ENCODE peak calls at places on chromosomes 3 and 15, in four cellular contexts. One of them, this sample, is unnamed.

GRCh38 chr3:50572801-50573371 is 3.6 kb downstream of the HEMK1 start:
- DNase-seq in SK-N-SH: no peak
- DNase-seq in HepG2: no peak
- DNase-seq in HCT116: no peak
- DNase-seq in this sample: no peak

GRCh38 chr3:182216311-182216970 is 504.7 kb downstream of the SOX2 start:
- DNase-seq in HCT116: no peak
- DNase-seq in SK-N-SH: peak
- DNase-seq in HepG2: no peak
- DNase-seq in this sample: no peak

GRCh38 chr3:66638717-66639116 is 137.9 kb upstream of the LRIG1 start:
- DNase-seq in HepG2: no peak
- DNase-seq in HCT116: peak
- DNase-seq in SK-N-SH: no peak
- DNase-seq in this sample: no peak

GRCh38 chr3:9769012-9769411 is 735 bp downstream of the CAMK1 start:
- DNase-seq in SK-N-SH: no peak
- DNase-seq in HepG2: no peak
- DNase-seq in HCT116: no peak
- DNase-seq in this sample: no peak

GRCh38 chr3:15345608-15346137 is 13.3 kb upstream of the SH3BP5 start:
- DNase-seq in HCT116: no peak
- DNase-seq in SK-N-SH: no peak
- DNase-seq in HepG2: no peak
- DNase-seq in this sample: no peak

GRCh38 chr15:30923429-30923828 is 19.7 kb downstream of the FAN1 start:
- DNase-seq in HepG2: no peak
- DNase-seq in HCT116: no peak
- DNase-seq in SK-N-SH: no peak
- DNase-seq in this sample: no peak

GRCh38 chr3:21722301-21722700 is 28.7 kb downstream of the ZNF385D start:
- DNase-seq in HepG2: no peak
- DNase-seq in HCT116: no peak
- DNase-seq in SK-N-SH: no peak
- DNase-seq in this sample: no peak

GRCh38 chr3:80233576-80233975 is 465.8 kb upstream of the ROBO1 start:
- DNase-seq in SK-N-SH: no peak
- DNase-seq in HCT116: no peak
- DNase-seq in HepG2: no peak
- DNase-seq in this sample: no peak

GRCh38 chr15:26866298-26867198 is at the start of gene GABRA5:
- DNase-seq in HCT116: no peak
- DNase-seq in HepG2: no peak
- DNase-seq in SK-N-SH: peak
- DNase-seq in this sample: peak

GRCh38 chr15:88636039-88636438 is 2.8 kb upstream of the ISG20 start:
- DNase-seq in SK-N-SH: no peak
- DNase-seq in HCT116: peak
- DNase-seq in HepG2: no peak
- DNase-seq in this sample: peak

GRCh38 chr3:50616003-50616769 is 765 bp upstream of the MAPKAPK3 start:
- DNase-seq in SK-N-SH: peak
- DNase-seq in HepG2: peak
- DNase-seq in HCT116: peak
- DNase-seq in this sample: peak

GRCh38 chr15:78302579-78302978 is 3.2 kb upstream of the SKIC8 start:
- DNase-seq in SK-N-SH: no peak
- DNase-seq in HCT116: no peak
- DNase-seq in HepG2: no peak
- DNase-seq in this sample: no peak

GRCh38 chr3:58433400-58434169 is at the start of gene PDHB:
- DNase-seq in HCT116: peak
- DNase-seq in HepG2: peak
- DNase-seq in SK-N-SH: peak
- DNase-seq in this sample: peak

GRCh38 chr3:170062769-170063168 is 25.0 kb downstream of the GPR160 start:
- DNase-seq in HCT116: no peak
- DNase-seq in SK-N-SH: no peak
- DNase-seq in HepG2: no peak
- DNase-seq in this sample: no peak

GRCh38 chr3:54670269-54671000 is 257.4 kb downstream of the LRTM1 start:
- DNase-seq in SK-N-SH: no peak
- DNase-seq in HCT116: no peak
- DNase-seq in HepG2: no peak
- DNase-seq in this sample: no peak

GRCh38 chr15:85762039-85762755 is 32.5 kb downstream of the KLHL25 start:
- DNase-seq in HCT116: no peak
- DNase-seq in SK-N-SH: no peak
- DNase-seq in HepG2: no peak
- DNase-seq in this sample: no peak

GRCh38 chr15:74815121-74815933 is 2.7 kb downstream of the LMAN1L start:
- DNase-seq in HepG2: no peak
- DNase-seq in HCT116: no peak
- DNase-seq in SK-N-SH: peak
- DNase-seq in this sample: peak

GRCh38 chr3:107962946-107963345 is 127.9 kb downstream of the CD47 start:
- DNase-seq in SK-N-SH: no peak
- DNase-seq in HepG2: no peak
- DNase-seq in HCT116: no peak
- DNase-seq in this sample: no peak

GRCh38 chr3:38472342-38472741 is 18.7 kb downstream of the ACVR2B start:
- DNase-seq in HCT116: no peak
- DNase-seq in HepG2: no peak
- DNase-seq in SK-N-SH: no peak
- DNase-seq in this sample: no peak

GRCh38 chr3:30954431-30954830 is 60.0 kb upstream of the GADL1 start:
- DNase-seq in SK-N-SH: no peak
- DNase-seq in HepG2: no peak
- DNase-seq in HCT116: no peak
- DNase-seq in this sample: no peak

GRCh38 chr3:181710581-181711255 is 1.0 kb upstream of the SOX2 start:
- DNase-seq in SK-N-SH: no peak
- DNase-seq in HepG2: no peak
- DNase-seq in HCT116: no peak
- DNase-seq in this sample: no peak

GRCh38 chr3:13655074-13655913 is 106.4 kb downstream of the FBLN2 start:
- DNase-seq in SK-N-SH: peak
- DNase-seq in HCT116: no peak
- DNase-seq in HepG2: no peak
- DNase-seq in this sample: peak

GRCh38 chr3:52234516-52235447 is 4.2 kb downstream of the TWF2 start:
- DNase-seq in HepG2: no peak
- DNase-seq in HCT116: no peak
- DNase-seq in SK-N-SH: no peak
- DNase-seq in this sample: no peak

GRCh38 chr15:68055224-68055705 is 1.1 kb downstream of the PIAS1 start:
- DNase-seq in HepG2: no peak
- DNase-seq in SK-N-SH: peak
- DNase-seq in HCT116: no peak
- DNase-seq in this sample: peak

GRCh38 chr3:171811059-171811912 is 1.0 kb upstream of the PLD1 start:
- DNase-seq in SK-N-SH: peak
- DNase-seq in HepG2: peak
- DNase-seq in HCT116: no peak
- DNase-seq in this sample: peak

GRCh38 chr15:60091150-60091549 is 87.0 kb downstream of the FOXB1 start:
- DNase-seq in SK-N-SH: no peak
- DNase-seq in HCT116: no peak
- DNase-seq in HepG2: peak
- DNase-seq in this sample: peak

GRCh38 chr3:52697622-52697946 is 8.0 kb downstream of the GLT8D1 start:
- DNase-seq in HCT116: no peak
- DNase-seq in HepG2: no peak
- DNase-seq in SK-N-SH: no peak
- DNase-seq in this sample: no peak

GRCh38 chr3:13792512-13793347 is 87.1 kb downstream of the WNT7A start:
- DNase-seq in SK-N-SH: peak
- DNase-seq in HCT116: no peak
- DNase-seq in HepG2: no peak
- DNase-seq in this sample: no peak

GRCh38 chr15:88574646-88575045 is 28.2 kb upstream of the DET1 start:
- DNase-seq in HCT116: no peak
- DNase-seq in HepG2: no peak
- DNase-seq in SK-N-SH: no peak
- DNase-seq in this sample: no peak

GRCh38 chr3:179141890-179142289 is 6.3 kb upstream of the PIK3CA start:
- DNase-seq in HepG2: no peak
- DNase-seq in SK-N-SH: no peak
- DNase-seq in HCT116: no peak
- DNase-seq in this sample: no peak

GRCh38 chr15:87121357-87121756 is 1041.7 kb downstream of the AGBL1 start:
- DNase-seq in SK-N-SH: no peak
- DNase-seq in HepG2: no peak
- DNase-seq in HCT116: no peak
- DNase-seq in this sample: no peak

GRCh38 chr3:196219194-196219969 is 3.0 kb downstream of the SLC51A start:
- DNase-seq in HepG2: no peak
- DNase-seq in HCT116: no peak
- DNase-seq in SK-N-SH: peak
- DNase-seq in this sample: peak

GRCh38 chr15:89492111-89492641 is 4.2 kb downstream of the RHCG start:
- DNase-seq in HepG2: no peak
- DNase-seq in SK-N-SH: peak
- DNase-seq in HCT116: no peak
- DNase-seq in this sample: no peak

GRCh38 chr15:67902579-67902979 is 62.7 kb upstream of the RNU6-1 start:
- DNase-seq in HepG2: no peak
- DNase-seq in SK-N-SH: no peak
- DNase-seq in HCT116: no peak
- DNase-seq in this sample: no peak

GRCh38 chr3:194133661-194134230 is 2.2 kb upstream of the HES1 start:
- DNase-seq in HepG2: peak
- DNase-seq in HCT116: no peak
- DNase-seq in SK-N-SH: no peak
- DNase-seq in this sample: peak

GRCh38 chr3:131091768-131092167 is 65.1 kb downstream of the NEK11 start:
- DNase-seq in SK-N-SH: no peak
- DNase-seq in HCT116: no peak
- DNase-seq in HepG2: peak
- DNase-seq in this sample: no peak

DNA sequence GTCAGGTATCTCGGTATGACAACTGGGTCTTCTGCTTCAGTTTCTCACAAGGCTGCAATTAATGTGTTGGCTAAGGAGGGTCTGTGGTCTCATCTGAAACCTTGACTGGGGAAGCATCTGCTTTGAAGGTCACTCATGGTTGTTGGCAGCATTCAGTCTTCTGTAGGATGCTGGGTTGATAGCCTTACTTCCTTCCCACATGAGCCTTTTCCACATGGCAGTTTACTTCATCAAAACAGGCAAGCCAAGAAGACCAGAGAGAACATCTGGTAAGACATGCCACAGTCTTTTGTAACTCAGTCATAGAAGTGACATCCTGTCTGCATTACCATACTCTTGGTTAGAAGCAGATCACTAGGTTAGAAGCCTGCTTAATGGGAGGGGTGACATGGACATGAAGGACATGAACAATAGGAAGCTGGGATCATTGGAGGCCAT is 49.5 kb downstream of the CMC1 start:
- DNase-seq in SK-N-SH: no peak
- DNase-seq in HepG2: no peak
- DNase-seq in HCT116: no peak
- DNase-seq in this sample: no peak
- TF ChIP-seq JUND in SK-N-SH: no peak
- TF ChIP-seq JUND in HepG2: no peak
- TF ChIP-seq JUND in HCT116: no peak
- TF ChIP-seq JUND in this sample: no peak

GRCh38 chr3:115322901-115323300 is 175.8 kb upstream of the ZBTB20 start:
- DNase-seq in SK-N-SH: no peak
- DNase-seq in HCT116: no peak
- DNase-seq in HepG2: no peak
- DNase-seq in this sample: no peak

GRCh38 chr3:115325539-115325938 is 178.5 kb upstream of the ZBTB20 start:
- DNase-seq in SK-N-SH: no peak
- DNase-seq in HepG2: peak
- DNase-seq in HCT116: no peak
- DNase-seq in this sample: peak

GRCh38 chr3:115321396-115321795 is 174.3 kb upstream of the ZBTB20 start:
- DNase-seq in SK-N-SH: no peak
- DNase-seq in HepG2: no peak
- DNase-seq in HCT116: no peak
- DNase-seq in this sample: no peak

GRCh38 chr3:115323380-115323779 is 176.3 kb upstream of the ZBTB20 start:
- DNase-seq in HepG2: no peak
- DNase-seq in SK-N-SH: no peak
- DNase-seq in HCT116: no peak
- DNase-seq in this sample: no peak

DNA sequence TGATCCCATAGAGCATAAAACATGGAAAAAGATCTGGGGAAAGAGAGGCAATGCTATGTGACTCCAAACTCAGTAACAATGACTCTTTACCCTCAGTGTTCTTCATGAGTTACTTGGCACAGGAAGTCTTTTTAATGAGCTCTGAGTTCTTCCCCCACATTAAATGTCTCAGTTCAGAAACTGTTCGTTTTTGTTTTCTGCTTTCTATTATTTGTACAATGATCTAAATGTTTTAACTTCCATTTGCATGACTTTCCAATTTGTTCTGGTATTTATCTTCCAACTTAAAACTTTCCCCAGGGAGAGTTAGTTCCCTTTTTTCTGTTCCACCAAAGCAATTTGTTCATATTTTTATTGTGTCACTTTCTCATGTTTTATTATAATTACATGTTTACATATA is 177.0 kb upstream of the ZBTB20 start:
- DNase-seq in HCT116: no peak
- DNase-seq in SK-N-SH: no peak
- DNase-seq in HepG2: no peak
- DNase-seq in this sample: no peak
- TF ChIP-seq JUND in HCT116: no peak
- TF ChIP-seq JUND in SK-N-SH: no peak
- TF ChIP-seq JUND in HepG2: no peak
- TF ChIP-seq JUND in this sample: no peak

GRCh38 chr3:61531528-61531927 is 29.8 kb upstream of the PTPRG start:
- DNase-seq in HCT116: no peak
- DNase-seq in SK-N-SH: no peak
- DNase-seq in HepG2: no peak
- DNase-seq in this sample: no peak
- TF ChIP-seq JUND in HCT116: no peak
- TF ChIP-seq JUND in SK-N-SH: no peak
- TF ChIP-seq JUND in HepG2: no peak
- TF ChIP-seq JUND in this sample: no peak

GRCh38 chr15:34364041-34364440 is 3.0 kb downstream of the LPCAT4 start:
- DNase-seq in SK-N-SH: no peak
- DNase-seq in HCT116: no peak
- DNase-seq in HepG2: no peak
- DNase-seq in this sample: no peak
- TF ChIP-seq JUND in SK-N-SH: no peak
- TF ChIP-seq JUND in HCT116: no peak
- TF ChIP-seq JUND in HepG2: no peak
- TF ChIP-seq JUND in this sample: no peak

DNA sequence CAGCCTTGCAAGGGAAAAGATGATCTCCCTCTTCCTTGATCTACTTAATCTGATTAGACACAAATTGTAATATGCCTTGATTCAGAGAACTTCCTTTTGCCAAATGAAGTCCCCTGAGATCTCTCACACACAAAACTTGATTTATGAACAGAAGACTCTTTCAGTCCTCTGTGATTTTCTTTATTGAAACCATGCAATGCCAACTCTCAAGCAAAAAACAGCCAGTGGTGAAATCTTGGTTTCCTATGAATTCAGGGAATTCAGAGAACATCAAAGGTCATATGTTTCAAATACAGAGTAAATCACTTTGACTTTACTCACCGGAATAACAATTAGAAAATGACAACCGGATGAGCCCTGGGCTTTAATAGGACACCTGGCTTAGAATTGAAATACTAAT is 211.7 kb downstream of the ABHD5 start:
- DNase-seq in HCT116: no peak
- DNase-seq in HepG2: no peak
- DNase-seq in SK-N-SH: no peak
- DNase-seq in this sample: no peak
- TF ChIP-seq JUND in HCT116: no peak
- TF ChIP-seq JUND in HepG2: no peak
- TF ChIP-seq JUND in SK-N-SH: no peak
- TF ChIP-seq JUND in this sample: no peak

This sample was measured in T47D.